ENCODE peak calls at places on chromosomes 16 and 17, in eight cellular contexts. M, F, I, G, C, Q, E and S are unnamed samples.

GRCh38 chr16:6797223-6797622 is 535.4 kb upstream of the RBFOX1 start:
- DNase-seq in M (no peak), F (no peak), I (no peak), G (no peak), C (no peak), Q (no peak), E (no peak), S (no peak)

GRCh38 chr17:50195196-50195865 is 6.1 kb downstream of the COL1A1 start:
- DNase-seq in M (no peak), F (no peak), I (no peak), G (no peak), C (no peak), Q (no peak), E (no peak), S (no peak)

GRCh38 chr17:32551186-32551955 is 64.6 kb downstream of the CDK5R1 start:
- DNase-seq in M (no peak), F (no peak), I (no peak), G (no peak), C (no peak), Q (no peak), E (no peak), S (no peak)

GRCh38 chr17:79947351-79948031 is 88.2 kb downstream of the TBC1D16 start:
- DNase-seq in M (peak), F (no peak), I (peak), G (no peak), C (no peak), Q (peak), E (peak), S (no peak)

GRCh38 chr16:51651061-51651466 is 500.0 kb upstream of the SALL1 start:
- DNase-seq in M (no peak), F (no peak), I (no peak), G (no peak), C (no peak), Q (no peak), E (no peak), S (no peak)

GRCh38 chr17:30271102-30271501 is 20.6 kb downstream of the BLMH start:
- DNase-seq in M (no peak), F (peak), I (no peak), G (no peak), C (no peak), Q (no peak), E (no peak), S (no peak)

GRCh38 chr17:27153005-27153404 is 140.9 kb upstream of the WSB1 start:
- DNase-seq in M (no peak), F (no peak), I (no peak), G (no peak), C (no peak), Q (no peak), E (no peak), S (no peak)

GRCh38 chr16:88073201-88073721 is 122.0 kb downstream of the BANP start:
- DNase-seq in M (no peak), F (no peak), I (no peak), G (no peak), C (no peak), Q (peak), E (no peak), S (no peak)

GRCh38 chr16:55559233-55559632 is 7.3 kb upstream of the CAPNS2 start:
- DNase-seq in M (no peak), F (no peak), I (no peak), G (peak), C (no peak), Q (no peak), E (no peak), S (no peak)

GRCh38 chr17:58219789-58220183 is 731 bp upstream of the MKS1 start:
- DNase-seq in M (no peak), F (no peak), I (no peak), G (peak), C (no peak), Q (no peak), E (no peak), S (no peak)

GRCh38 chr17:45296003-45296832 is 20.6 kb downstream of the MAP3K14 start:
- DNase-seq in M (no peak), F (no peak), I (no peak), G (no peak), C (no peak), Q (no peak), E (no peak), S (no peak)

GRCh38 chr17:34452769-34453168 is 89.7 kb upstream of the CCL1 start:
- DNase-seq in M (no peak), F (no peak), I (no peak), G (no peak), C (no peak), Q (no peak), E (no peak), S (no peak)

GRCh38 chr16:88561485-88562369 is 8.5 kb upstream of the ZC3H18 start:
- DNase-seq in M (peak), F (peak), I (peak), G (peak), C (peak), Q (no peak), E (no peak), S (peak)

GRCh38 chr16:53537591-53537990 is 34.6 kb upstream of the AKTIP start:
- DNase-seq in M (no peak), F (no peak), I (no peak), G (no peak), C (no peak), Q (no peak), E (no peak), S (no peak)

GRCh38 chr16:12323007-12323699 is 346.6 kb downstream of the SNX29 start:
- DNase-seq in M (no peak), F (no peak), I (no peak), G (no peak), C (no peak), Q (no peak), E (no peak), S (no peak)

GRCh38 chr16:46621006-46621629 is at the start of gene SHCBP1:
- DNase-seq in M (peak), F (peak), I (peak), G (peak), C (peak), Q (peak), E (peak), S (peak)
- TF ChIP-seq POLR2A in M (no peak), F (peak), I (no peak), G (no peak), C (no peak), Q (no peak), E (peak), S (peak)

DNA sequence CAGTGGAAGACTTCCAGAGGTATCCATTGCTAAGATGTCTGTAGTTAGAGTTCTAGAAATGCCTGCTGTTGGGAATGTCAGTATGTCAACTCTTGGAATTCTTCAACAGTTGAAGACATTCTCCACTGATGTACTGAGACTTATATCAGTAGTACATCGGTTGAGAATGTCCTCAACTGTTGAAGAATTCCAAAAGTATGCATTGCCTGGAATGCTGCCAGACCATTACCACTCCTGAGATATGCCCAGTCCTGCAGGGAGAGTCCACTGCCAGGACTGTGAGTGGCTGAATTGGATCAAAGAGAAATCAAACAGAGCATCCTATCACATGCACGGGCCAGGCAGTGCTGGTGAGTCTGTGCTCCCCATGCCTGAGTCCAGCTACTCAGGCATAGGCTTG is 42.0 kb downstream of the IL21R start:
- DNase-seq in M (no peak), F (no peak), I (no peak), G (no peak), C (no peak), Q (no peak), E (no peak), S (no peak)
- TF ChIP-seq POLR2A in M (no peak), F (no peak), I (no peak), G (no peak), C (no peak), Q (no peak), E (peak), S (no peak)

DNA sequence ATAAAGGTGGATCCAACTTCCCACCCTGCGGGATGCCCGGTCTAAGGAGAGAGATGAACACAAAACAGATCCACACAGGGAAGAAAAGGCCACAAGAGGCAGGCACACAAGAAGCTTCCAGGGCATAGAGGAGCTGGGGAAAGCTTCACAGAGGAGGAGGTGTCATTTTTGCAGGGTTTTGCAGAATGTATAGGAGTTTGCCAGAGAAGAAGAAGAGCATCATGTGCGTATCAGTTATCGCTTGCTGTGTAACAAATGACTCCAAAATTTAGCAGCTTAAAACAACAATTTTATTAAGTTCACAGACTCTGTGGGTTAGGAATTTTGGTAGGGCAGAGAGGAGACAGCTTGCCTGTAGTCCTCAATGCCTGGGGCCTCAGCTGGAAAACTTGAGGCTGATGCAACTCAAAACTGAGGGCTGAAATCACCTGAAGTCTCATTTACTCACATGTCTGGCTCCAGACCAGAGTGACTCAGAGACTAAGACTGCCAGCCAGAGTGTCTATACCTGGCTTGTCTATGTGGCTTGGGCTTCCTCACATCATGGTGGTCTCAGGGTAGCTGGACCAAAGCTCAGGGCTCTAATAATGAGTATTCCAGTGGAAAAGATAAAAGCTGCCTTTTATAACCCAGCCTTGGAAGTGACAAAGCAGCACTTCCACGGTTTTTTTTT is 33.9 kb upstream of the ZNF423 start:
- DNase-seq in M (no peak), F (no peak), I (no peak), G (no peak), C (no peak), Q (no peak), E (no peak), S (peak)
- TF ChIP-seq POLR2A in M (no peak), F (no peak), I (no peak), G (no peak), C (no peak), Q (no peak), E (no peak), S (no peak)

GRCh38 chr17:5110816-5111215 is 862 bp downstream of the ZNF232 start:
- DNase-seq in M (no peak), F (no peak), I (no peak), G (no peak), C (no peak), Q (peak), E (no peak), S (peak)

GRCh38 chr17:5115673-5116651 is at the start of gene USP6:
- DNase-seq in M (no peak), F (no peak), I (no peak), G (no peak), C (peak), Q (peak), E (no peak), S (peak)

GRCh38 chr17:5111402-5112204 is at the start of gene ZNF232:
- DNase-seq in M (peak), F (peak), I (peak), G (peak), C (peak), Q (peak), E (peak), S (peak)
- TF ChIP-seq POLR2A in M (peak), F (peak), I (no peak), G (peak), C (peak), Q (no peak), E (peak), S (peak)

GRCh38 chr16:83906690-83907089 is 7.8 kb downstream of the MLYCD start:
- DNase-seq in M (no peak), F (no peak), I (no peak), G (no peak), C (no peak), Q (no peak), E (no peak), S (no peak)

GRCh38 chr16:83907926-83908325 is 9.0 kb downstream of the MLYCD start:
- DNase-seq in M (no peak), F (no peak), I (no peak), G (no peak), C (no peak), Q (no peak), E (no peak), S (no peak)

GRCh38 chr16:83903739-83904138 is 4.8 kb downstream of the MLYCD start:
- DNase-seq in M (no peak), F (no peak), I (no peak), G (no peak), C (peak), Q (no peak), E (no peak), S (no peak)

GRCh38 chr16:83908798-83909197 is 9.9 kb downstream of the MLYCD start:
- DNase-seq in M (no peak), F (no peak), I (no peak), G (no peak), C (no peak), Q (no peak), E (no peak), S (no peak)

GRCh38 chr16:83907111-83907510 is 8.2 kb downstream of the MLYCD start:
- DNase-seq in M (no peak), F (no peak), I (no peak), G (no peak), C (no peak), Q (no peak), E (no peak), S (no peak)
- TF ChIP-seq POLR2A in M (no peak), F (no peak), I (no peak), G (no peak), C (no peak), Q (no peak), E (no peak), S (no peak)

GRCh38 chr17:63598284-63598683 is 2.4 kb upstream of the TACO1 start:
- DNase-seq in M (no peak), F (no peak), I (no peak), G (no peak), C (no peak), Q (no peak), E (no peak), S (no peak)

GRCh38 chr17:63596856-63597557 is 3.7 kb upstream of the TACO1 start:
- DNase-seq in M (no peak), F (no peak), I (no peak), G (no peak), C (no peak), Q (no peak), E (no peak), S (no peak)

GRCh38 chr17:63601439-63602371 is 1.0 kb downstream of the TACO1 start:
- DNase-seq in M (no peak), F (peak), I (no peak), G (no peak), C (no peak), Q (no peak), E (no peak), S (peak)

GRCh38 chr17:63595132-63595531 is 5.6 kb upstream of the TACO1 start:
- DNase-seq in M (no peak), F (no peak), I (no peak), G (no peak), C (no peak), Q (no peak), E (no peak), S (no peak)

DNA sequence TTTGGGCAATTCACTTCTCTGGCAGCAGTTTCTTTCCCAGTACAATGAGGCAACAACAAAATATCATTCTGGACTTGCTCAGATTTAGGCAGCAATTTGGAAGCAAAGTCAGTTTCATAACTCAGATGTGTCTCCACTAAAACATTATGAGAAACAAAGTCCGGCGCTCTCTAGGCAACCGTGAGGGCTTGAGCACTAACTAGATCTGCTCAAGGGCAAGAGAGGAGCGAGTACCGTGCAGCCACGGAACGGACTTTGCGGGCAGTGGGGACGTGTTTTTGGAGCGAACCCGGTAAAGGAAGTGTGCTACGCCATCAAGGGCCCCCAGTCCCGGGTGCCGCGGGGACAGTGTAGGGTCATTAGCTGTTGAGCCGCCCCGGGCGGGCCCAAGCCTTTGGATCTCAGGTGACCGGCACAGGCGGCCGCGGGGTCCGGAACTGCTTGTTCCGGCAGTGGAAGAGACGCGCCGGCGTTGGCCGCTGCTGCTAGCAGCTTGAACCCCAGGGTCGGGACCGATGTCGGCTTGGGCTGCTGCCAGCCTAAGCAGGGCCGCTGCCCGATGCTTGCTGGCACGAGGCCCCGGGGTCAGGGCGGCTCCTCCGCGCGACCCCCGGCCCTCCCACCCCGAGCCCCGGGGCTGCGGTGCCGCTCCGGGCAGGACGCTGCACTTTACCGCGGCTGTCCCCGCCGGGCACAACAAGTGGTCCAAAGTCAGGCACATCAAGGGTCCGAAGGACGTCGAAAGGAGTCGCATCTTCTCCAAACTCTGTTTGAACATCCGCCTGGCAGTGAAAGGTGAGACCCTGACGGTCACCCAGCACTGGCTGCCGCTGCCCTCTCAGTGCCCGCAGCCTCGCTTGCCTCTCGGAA is at the start of gene TACO1:
- DNase-seq in M (peak), F (peak), I (peak), G (peak), C (peak), Q (peak), E (peak), S (peak)
- TF ChIP-seq POLR2A in M (peak), F (peak), I (no peak), G (no peak), C (peak), Q (no peak), E (no peak), S (peak)